ENCODE peak calls at places on chromosomes 16 and 17, in nine cellular contexts. C is HEK293T, O is NCI-H1436, G is Kasumi-1, W is RCC 7860, U is NCI-H446 treated with DMSO at 0.1 percent for 48 hours, T is lower leg skin, I is breast epithelium, R is pulmonary artery endothelial cell. A is an unnamed sample.

GRCh38 chr17:79024901-79025737 is 1.1 kb downstream of the C1QTNF1 start:
- DNase-seq in R (no peak), G (no peak), W (no peak), O (no peak), T (no peak), I (no peak), C (no peak), U (no peak), A (no peak)

GRCh38 chr16:23640669-23640958 is 496 bp downstream of the PALB2 start:
- DNase-seq in C (peak; percentile 14), T (no peak), U (no peak), O (no peak), G (no peak), R (no peak), I (no peak), W (no peak), A (no peak)

GRCh38 chr16:87371261-87371866 is 12.2 kb downstream of the FBXO31 start:
- DNase-seq in O (no peak), I (no peak), G (no peak), C (no peak), W (no peak), R (no peak), T (no peak), U (no peak), A (no peak)

GRCh38 chr17:9021158-9021984 is at the start of gene NTN1:
- DNase-seq in U (no peak), G (peak; percentile 31), O (peak; percentile 3), T (no peak), R (no peak), W (no peak), I (no peak), C (peak; percentile 60), A (no peak)

GRCh38 chr17:2863204-2863603 is 67.0 kb downstream of the RAP1GAP2 start:
- DNase-seq in C (no peak), T (no peak), I (no peak), O (no peak), R (no peak), G (no peak), W (no peak), U (no peak), A (no peak)

GRCh38 chr17:70041061-70041460 is 34.0 kb upstream of the KCNJ16 start:
- DNase-seq in T (no peak), C (no peak), O (no peak), W (no peak), G (no peak), R (no peak), I (no peak), U (no peak), A (no peak)

GRCh38 chr16:51763072-51763658 is 612.1 kb upstream of the SALL1 start:
- DNase-seq in U (no peak), C (no peak), I (no peak), W (peak; percentile 10), G (no peak), R (no peak), T (no peak), O (no peak), A (no peak)

GRCh38 chr16:56930516-56931252 is 1.3 kb upstream of the HERPUD1 start:
- DNase-seq in I (no peak), G (no peak), R (no peak), C (no peak), U (no peak), T (no peak), W (no peak), O (peak; percentile 77), A (no peak)

GRCh38 chr17:45740553-45741330 is 43.4 kb upstream of the CRHR1 start:
- DNase-seq in R (no peak), O (peak; percentile 96), I (no peak), C (peak; percentile 74), G (no peak), U (peak; percentile 68), T (no peak), W (no peak), A (no peak)

GRCh38 chr16:82136956-82137818 is 32.8 kb downstream of the MPHOSPH6 start:
- DNase-seq in T (no peak), W (no peak), O (no peak), G (no peak), C (no peak), I (no peak), R (no peak), U (no peak), A (peak; percentile 17)

GRCh38 chr17:54172654-54173316 is 350.1 kb downstream of the KIF2B start:
- DNase-seq in G (peak; percentile 71), R (no peak), U (no peak), O (no peak), W (peak; percentile 31), T (no peak), I (no peak), C (no peak), A (no peak)

GRCh38 chr17:45091778-45092425 is 30.8 kb downstream of the NMT1 start:
- DNase-seq in U (no peak), I (no peak), C (no peak), W (peak; percentile 23), T (no peak), O (no peak), R (no peak), G (no peak), A (no peak)

GRCh38 chr17:77502626-77503292 is 362.0 kb downstream of the SEC14L1 start:
- DNase-seq in R (no peak), I (no peak), C (no peak), W (no peak), T (no peak), U (no peak), O (no peak), G (no peak), A (no peak)

GRCh38 chr17:7687072-7687907 is at the start of gene TP53:
- DNase-seq in G (peak; percentile 79), C (peak; percentile 79), W (peak; percentile 82), R (peak; percentile 71), T (peak; percentile 93), I (peak; percentile 90), U (peak; percentile 85), O (peak; percentile 93), A (peak; percentile 65)

GRCh38 chr16:55605756-55606155 is 39.3 kb downstream of the CAPNS2 start:
- DNase-seq in R (no peak), I (no peak), W (no peak), U (no peak), O (no peak), T (peak; percentile 20), G (no peak), C (no peak), A (no peak)

GRCh38 chr17:4728124-4728523 is 3.1 kb upstream of the MED11 start:
- DNase-seq in W (no peak), R (no peak), I (no peak), C (no peak), T (no peak), O (no peak), U (no peak), G (no peak), A (no peak)

GRCh38 chr16:58638148-58639036 is 8.8 kb upstream of the CNOT1 start:
- DNase-seq in U (no peak), R (no peak), W (peak; percentile 49), G (peak; percentile 13), O (no peak), T (peak; percentile 40), C (peak; percentile 26), I (peak; percentile 24), A (peak; percentile 21)

GRCh38 chr17:31678431-31678830 is 180.6 kb downstream of the COPRS start:
- DNase-seq in G (no peak), W (no peak), R (no peak), O (no peak), I (no peak), C (no peak), T (no peak), U (peak; percentile 61), A (no peak)

GRCh38 chr16:52114414-52114813 is 432.5 kb downstream of the TOX3 start:
- DNase-seq in T (no peak), C (no peak), G (no peak), U (peak; percentile 2), W (no peak), I (no peak), O (no peak), R (no peak), A (no peak)

GRCh38 chr16:56357765-56358322 is 67.5 kb downstream of the AMFR start:
- DNase-seq in C (no peak), T (no peak), I (no peak), O (no peak), G (no peak), W (no peak), U (no peak), R (no peak), A (no peak)

GRCh38 chr17:41943492-41943891 is 13.1 kb downstream of the ODAD4 start:
- DNase-seq in T (no peak), G (no peak), I (no peak), O (no peak), R (no peak), C (no peak), U (no peak), W (no peak), A (no peak)

GRCh38 chr17:51528116-51528515 is 267.8 kb downstream of the UTP18 start:
- DNase-seq in O (no peak), C (no peak), W (no peak), T (no peak), R (no peak), U (no peak), I (no peak), G (no peak), A (no peak)

GRCh38 chr16:57113042-57113453 is 20.7 kb downstream of the CPNE2 start:
- DNase-seq in C (no peak), I (no peak), O (no peak), U (no peak), W (peak; percentile 49), G (no peak), T (no peak), R (no peak), A (no peak)

GRCh38 chr17:70563301-70563820 is 394.0 kb downstream of the KCNJ2 start:
- DNase-seq in T (no peak), U (peak; percentile 94), R (peak; percentile 30), I (no peak), W (no peak), O (peak; percentile 23), G (no peak), C (no peak), A (no peak)

GRCh38 chr17:82740906-82741759 is 5.7 kb downstream of the FN3K start:
- DNase-seq in R (no peak), W (no peak), T (no peak), O (peak; percentile 17), C (no peak), G (no peak), I (no peak), U (no peak), A (no peak)

GRCh38 chr17:73278465-73279453 is 17.1 kb upstream of the CPSF4L start:
- DNase-seq in G (no peak), U (peak; percentile 95), C (no peak), O (peak; percentile 82), W (no peak), I (peak; percentile 82), T (peak; percentile 67), R (no peak), A (no peak)

GRCh38 chr17:61478790-61479492 is 26.7 kb downstream of the TBX4 start:
- DNase-seq in O (no peak), W (no peak), G (no peak), T (no peak), U (no peak), R (no peak), C (no peak), I (no peak), A (no peak)

GRCh38 chr16:11805556-11805955 is 8.5 kb upstream of the ZC3H7A start:
- DNase-seq in I (peak; percentile 39), U (no peak), G (no peak), O (no peak), T (no peak), W (no peak), R (no peak), C (no peak), A (no peak)

GRCh38 chr17:75457047-75457654 is 716 bp downstream of the TMEM94 start:
- DNase-seq in G (peak; percentile 27), O (peak; percentile 34), I (no peak), W (no peak), R (no peak), U (peak; percentile 54), C (peak; percentile 50), T (no peak), A (no peak)

GRCh38 chr17:38345743-38346142 is 2.0 kb upstream of the GPR179 start:
- DNase-seq in G (no peak), C (no peak), U (no peak), T (no peak), R (no peak), O (no peak), I (no peak), W (no peak), A (no peak)

A was measured in smooth muscle cell of the brain vasculature.